ENCODE peak calls at places on chromosomes 5 and 9, in nine cellular contexts. Q is GM06990; V is RCC 7860; A is H54; L is fibroblast of lung; T is hippocampal formation; E is activated CD4-positive, alpha-beta T cell treated with anti-CD3 and anti-CD28 coated beads, Interleukin-2, amount 50 U/mL, for 1 hour; S is endothelial cell; U is fibroblast of mammary gland. J is an unnamed sample.

GRCh38 chr5:446066-446725 is 3.2 kb downstream of the EXOC3 start:
- DNase-seq in U (no peak), S (no peak), Q (no peak), L (no peak), T (no peak), V (no peak), E (no peak), A (no peak), J (no peak)

GRCh38 chr9:127418037-127418471 is 6.1 kb upstream of the ZNF79 start:
- DNase-seq in V (no peak), S (peak; percentile 67), A (peak; percentile 79), E (peak; percentile 48), Q (no peak), L (no peak), U (no peak), T (no peak), J (no peak)

GRCh38 chr5:68953885-68954617 is 139.8 kb upstream of the SLC30A5 start:
- DNase-seq in L (no peak), E (no peak), T (no peak), Q (no peak), S (no peak), V (no peak), A (no peak), U (peak; percentile 64), J (peak; percentile 20)

GRCh38 chr5:101425345-101425744 is 522.3 kb upstream of the ST8SIA4 start:
- DNase-seq in T (no peak), Q (no peak), E (no peak), A (no peak), S (no peak), L (peak; percentile 33), U (peak; percentile 82), V (no peak), J (peak; percentile 18)

GRCh38 chr9:18438300-18438925 is 35.5 kb upstream of the ADAMTSL1 start:
- DNase-seq in V (no peak), U (peak; percentile 41), A (no peak), S (peak; percentile 22), L (peak; percentile 56), E (no peak), T (peak; percentile 39), Q (no peak), J (peak; percentile 60)

GRCh38 chr5:37247496-37247895 is 1.7 kb downstream of the CPLANE1 start:
- DNase-seq in S (no peak), T (no peak), L (no peak), V (no peak), E (no peak), U (no peak), Q (no peak), A (no peak), J (no peak)

GRCh38 chr5:168766038-168766700 is 187.0 kb upstream of the PANK3 start:
- DNase-seq in S (no peak), E (no peak), A (no peak), U (no peak), V (no peak), L (no peak), T (peak; percentile 20), Q (no peak), J (no peak)

GRCh38 chr9:125407432-125407973 is 145.9 kb downstream of the GAPVD1 start:
- DNase-seq in Q (no peak), V (no peak), L (no peak), S (no peak), A (no peak), E (no peak), T (no peak), U (no peak), J (no peak)

GRCh38 chr5:138873886-138874200 is 1.3 kb downstream of the LRRTM2 start:
- DNase-seq in T (no peak), V (no peak), S (no peak), L (no peak), E (no peak), A (no peak), Q (no peak), U (no peak), J (no peak)

GRCh38 chr9:32579706-32580331 is 6.9 kb upstream of the NDUFB6 start:
- DNase-seq in L (peak; percentile 20), S (peak; percentile 74), U (peak; percentile 64), A (no peak), T (peak; percentile 44), Q (no peak), V (no peak), E (peak; percentile 84), J (peak; percentile 62)

GRCh38 chr5:132105688-132106087 is 32.1 kb downstream of the CSF2 start:
- DNase-seq in E (no peak), U (no peak), Q (no peak), S (no peak), A (no peak), V (no peak), T (no peak), L (no peak), J (no peak)

GRCh38 chr9:121718063-121718462 is 66.6 kb downstream of the DAB2IP start:
- DNase-seq in T (peak; percentile 38), U (peak; percentile 54), S (no peak), E (no peak), A (no peak), L (peak; percentile 74), V (no peak), Q (no peak), J (peak; percentile 64)

GRCh38 chr5:149367249-149367971 is 9.6 kb downstream of the PCYOX1L start:
- DNase-seq in S (peak; percentile 78), T (no peak), Q (peak; percentile 38), A (peak; percentile 84), L (peak; percentile 48), V (peak; percentile 57), U (peak; percentile 69), E (peak; percentile 54), J (peak; percentile 87)

GRCh38 chr5:72280655-72281069 is 39.4 kb downstream of the MRPS27 start:
- DNase-seq in L (peak; percentile 58), Q (no peak), E (no peak), T (peak; percentile 5), A (no peak), S (peak; percentile 17), V (no peak), U (peak; percentile 70), J (peak; percentile 63)

GRCh38 chr5:149990518-149991376 is 9.7 kb downstream of the TIGD6 start:
- DNase-seq in Q (no peak), U (peak; percentile 74), E (peak; percentile 60), L (peak; percentile 61), V (peak; percentile 67), A (peak; percentile 50), S (peak; percentile 66), T (peak; percentile 43), J (peak; percentile 78)

GRCh38 chr5:68024426-68024825 is 191.1 kb upstream of the PIK3R1 start:
- DNase-seq in V (no peak), Q (no peak), L (peak; percentile 23), U (no peak), T (no peak), E (no peak), A (no peak), S (no peak), J (no peak)

GRCh38 chr9:114442022-114442421 is 54.2 kb upstream of the AKNA start:
- DNase-seq in U (no peak), Q (no peak), E (no peak), V (no peak), L (no peak), S (no peak), T (no peak), A (no peak), J (no peak)

GRCh38 chr9:133521122-133522072 is 3.4 kb downstream of the MYMK start:
- DNase-seq in A (no peak), V (no peak), L (no peak), U (no peak), Q (no peak), E (no peak), S (no peak), T (peak; percentile 49), J (no peak)

GRCh38 chr9:135381911-135382310 is 97.7 kb upstream of the PPP1R26 start:
- DNase-seq in V (no peak), Q (no peak), L (no peak), T (no peak), S (no peak), E (no peak), A (no peak), U (no peak), J (no peak)

GRCh38 chr5:142690641-142691040 is 4.8 kb upstream of the FGF1 start:
- DNase-seq in E (no peak), T (no peak), L (no peak), U (no peak), S (no peak), Q (no peak), A (no peak), V (no peak), J (no peak)

GRCh38 chr9:135216666-135217431 is 129.4 kb downstream of the OLFM1 start:
- DNase-seq in A (no peak), S (no peak), V (no peak), L (no peak), E (no peak), Q (no peak), T (no peak), U (no peak), J (no peak)

GRCh38 chr5:133998807-133999206 is 6.0 kb downstream of the VDAC1 start:
- DNase-seq in E (no peak), U (no peak), L (no peak), S (no peak), V (no peak), A (no peak), T (no peak), Q (no peak), J (no peak)

GRCh38 chr9:137482094-137482781 is 23.1 kb upstream of the NSMF start:
- DNase-seq in L (peak; percentile 83), A (peak; percentile 89), Q (no peak), E (no peak), S (no peak), U (peak; percentile 85), T (peak; percentile 21), V (peak; percentile 20), J (peak; percentile 87)

GRCh38 chr9:112265391-112265790 is 68.0 kb downstream of the PTBP3 start:
- DNase-seq in V (no peak), U (no peak), A (no peak), T (no peak), S (no peak), E (no peak), L (no peak), Q (no peak), J (no peak)

GRCh38 chr9:20312732-20313131 is 309.6 kb downstream of the MLLT3 start:
- DNase-seq in A (peak; percentile 22), S (no peak), Q (no peak), V (no peak), U (peak; percentile 57), E (no peak), T (no peak), L (peak; percentile 43), J (peak; percentile 68)

GRCh38 chr5:89759824-89760223 is 649.7 kb downstream of the CETN3 start:
- DNase-seq in E (no peak), U (no peak), V (no peak), Q (no peak), L (peak; percentile 2), T (no peak), A (no peak), S (no peak), J (no peak)

GRCh38 chr5:1001406-1002270 is 7.0 kb upstream of the NKD2 start:
- DNase-seq in V (no peak), U (no peak), T (no peak), E (no peak), Q (no peak), L (no peak), A (no peak), S (peak; percentile 3), J (no peak)

GRCh38 chr9:33762343-33762742 is 33.0 kb upstream of the PRSS3 start:
- DNase-seq in A (no peak), U (no peak), Q (no peak), L (no peak), E (no peak), S (no peak), T (no peak), V (no peak), J (no peak)